ENCODE peak calls at places on chromosomes 11 and 22, in nine cellular contexts. One of them, this sample, is unnamed.

GRCh38 chr11:46369458-46370152 is 11.9 kb upstream of the MDK start:
- DNase-seq in body of pancreas: peak; percentile 51
- DNase-seq in PC-3: peak; percentile 66
- DNase-seq in uterus: peak; percentile 55
- DNase-seq in colonic mucosa: peak; percentile 52
- DNase-seq in right lobe of liver: peak; percentile 42
- DNase-seq in spleen: peak; percentile 88
- DNase-seq in heart left ventricle: no peak
- DNase-seq in stomach: peak; percentile 67
- DNase-seq in this sample: no peak

GRCh38 chr11:115607621-115608191 is 103.5 kb upstream of the CADM1 start:
- DNase-seq in body of pancreas: no peak
- DNase-seq in PC-3: no peak
- DNase-seq in uterus: no peak
- DNase-seq in colonic mucosa: no peak
- DNase-seq in right lobe of liver: no peak
- DNase-seq in spleen: no peak
- DNase-seq in heart left ventricle: peak; percentile 69
- DNase-seq in stomach: no peak
- DNase-seq in this sample: no peak

GRCh38 chr11:20259506-20259905 is 99.2 kb upstream of the DBX1 start:
- DNase-seq in body of pancreas: no peak
- DNase-seq in PC-3: no peak
- DNase-seq in uterus: no peak
- DNase-seq in colonic mucosa: no peak
- DNase-seq in right lobe of liver: no peak
- DNase-seq in spleen: no peak
- DNase-seq in heart left ventricle: no peak
- DNase-seq in stomach: no peak
- DNase-seq in this sample: no peak

GRCh38 chr11:81174646-81175330 is 1558.9 kb downstream of the FAM181B start:
- DNase-seq in body of pancreas: no peak
- DNase-seq in PC-3: no peak
- DNase-seq in uterus: no peak
- DNase-seq in colonic mucosa: no peak
- DNase-seq in right lobe of liver: no peak
- DNase-seq in spleen: no peak
- DNase-seq in heart left ventricle: no peak
- DNase-seq in stomach: no peak
- DNase-seq in this sample: no peak

GRCh38 chr11:119509277-119509841 is 86.4 kb upstream of the THY1 start:
- DNase-seq in body of pancreas: no peak
- DNase-seq in PC-3: no peak
- DNase-seq in uterus: no peak
- DNase-seq in colonic mucosa: no peak
- DNase-seq in right lobe of liver: no peak
- DNase-seq in spleen: no peak
- DNase-seq in heart left ventricle: no peak
- DNase-seq in stomach: no peak
- DNase-seq in this sample: no peak

GRCh38 chr22:24975813-24976341 is 23.4 kb downstream of the KIAA1671 start:
- DNase-seq in body of pancreas: no peak
- DNase-seq in PC-3: no peak
- DNase-seq in uterus: peak; percentile 29
- DNase-seq in colonic mucosa: no peak
- DNase-seq in right lobe of liver: no peak
- DNase-seq in spleen: no peak
- DNase-seq in heart left ventricle: peak; percentile 40
- DNase-seq in stomach: no peak
- DNase-seq in this sample: peak; percentile 86

GRCh38 chr11:70582886-70583641 is 184.7 kb downstream of the CTTN start:
- DNase-seq in body of pancreas: no peak
- DNase-seq in PC-3: no peak
- DNase-seq in uterus: no peak
- DNase-seq in colonic mucosa: no peak
- DNase-seq in right lobe of liver: no peak
- DNase-seq in spleen: peak; percentile 63
- DNase-seq in heart left ventricle: no peak
- DNase-seq in stomach: no peak
- DNase-seq in this sample: no peak

GRCh38 chr11:597166-597725 is 18.5 kb downstream of the IRF7 start:
- DNase-seq in body of pancreas: no peak
- DNase-seq in PC-3: no peak
- DNase-seq in uterus: no peak
- DNase-seq in colonic mucosa: no peak
- DNase-seq in right lobe of liver: no peak
- DNase-seq in spleen: no peak
- DNase-seq in heart left ventricle: no peak
- DNase-seq in stomach: no peak
- DNase-seq in this sample: no peak

GRCh38 chr11:9577551-9577950 is 4.1 kb downstream of the WEE1 start:
- DNase-seq in body of pancreas: no peak
- DNase-seq in PC-3: no peak
- DNase-seq in uterus: no peak
- DNase-seq in colonic mucosa: no peak
- DNase-seq in right lobe of liver: no peak
- DNase-seq in spleen: no peak
- DNase-seq in heart left ventricle: no peak
- DNase-seq in stomach: no peak
- DNase-seq in this sample: no peak

GRCh38 chr22:23192133-23192532 is 11.8 kb downstream of the BCR start:
- DNase-seq in body of pancreas: peak; percentile 38
- DNase-seq in PC-3: no peak
- DNase-seq in uterus: no peak
- DNase-seq in colonic mucosa: no peak
- DNase-seq in right lobe of liver: no peak
- DNase-seq in spleen: no peak
- DNase-seq in heart left ventricle: no peak
- DNase-seq in stomach: peak; percentile 77
- DNase-seq in this sample: no peak

GRCh38 chr22:41976070-41976901 is 7.0 kb downstream of the SEPTIN3 start:
- DNase-seq in body of pancreas: peak; percentile 37
- DNase-seq in PC-3: no peak
- DNase-seq in uterus: no peak
- DNase-seq in colonic mucosa: peak; percentile 38
- DNase-seq in right lobe of liver: peak; percentile 53
- DNase-seq in spleen: peak; percentile 86
- DNase-seq in heart left ventricle: peak; percentile 27
- DNase-seq in stomach: peak; percentile 61
- DNase-seq in this sample: no peak

GRCh38 chr11:87036756-87037449 is 831 bp upstream of the TMEM135 start:
- DNase-seq in body of pancreas: no peak
- DNase-seq in PC-3: peak; percentile 51
- DNase-seq in uterus: no peak
- DNase-seq in colonic mucosa: peak; percentile 51
- DNase-seq in right lobe of liver: peak; percentile 26
- DNase-seq in spleen: no peak
- DNase-seq in heart left ventricle: peak; percentile 21
- DNase-seq in stomach: no peak
- DNase-seq in this sample: no peak

GRCh38 chr11:57751676-57752253 is at the start of gene BTBD18:
- DNase-seq in body of pancreas: peak; percentile 56
- DNase-seq in PC-3: peak; percentile 79
- DNase-seq in uterus: no peak
- DNase-seq in colonic mucosa: peak; percentile 55
- DNase-seq in right lobe of liver: no peak
- DNase-seq in spleen: no peak
- DNase-seq in heart left ventricle: peak; percentile 36
- DNase-seq in stomach: peak; percentile 56
- DNase-seq in this sample: no peak

GRCh38 chr22:45324186-45324775 is 14.5 kb downstream of the FAM118A start:
- DNase-seq in body of pancreas: no peak
- DNase-seq in PC-3: no peak
- DNase-seq in uterus: no peak
- DNase-seq in colonic mucosa: no peak
- DNase-seq in right lobe of liver: no peak
- DNase-seq in spleen: peak; percentile 45
- DNase-seq in heart left ventricle: no peak
- DNase-seq in stomach: no peak
- DNase-seq in this sample: no peak

GRCh38 chr11:48148749-48149148 is 67.9 kb upstream of the OR4B1 start:
- DNase-seq in body of pancreas: no peak
- DNase-seq in PC-3: peak; percentile 44
- DNase-seq in uterus: no peak
- DNase-seq in colonic mucosa: no peak
- DNase-seq in right lobe of liver: no peak
- DNase-seq in spleen: no peak
- DNase-seq in heart left ventricle: no peak
- DNase-seq in stomach: no peak
- DNase-seq in this sample: no peak

GRCh38 chr11:13889566-13890214 is 72.8 kb upstream of the SPON1 start:
- DNase-seq in body of pancreas: no peak
- DNase-seq in PC-3: peak; percentile 12
- DNase-seq in uterus: no peak
- DNase-seq in colonic mucosa: no peak
- DNase-seq in right lobe of liver: no peak
- DNase-seq in spleen: no peak
- DNase-seq in heart left ventricle: no peak
- DNase-seq in stomach: no peak
- DNase-seq in this sample: no peak

GRCh38 chr11:77411238-77411637 is 62.7 kb downstream of the PAK1 start:
- DNase-seq in body of pancreas: no peak
- DNase-seq in PC-3: no peak
- DNase-seq in uterus: peak; percentile 18
- DNase-seq in colonic mucosa: peak; percentile 41
- DNase-seq in right lobe of liver: no peak
- DNase-seq in spleen: peak; percentile 88
- DNase-seq in heart left ventricle: peak; percentile 32
- DNase-seq in stomach: no peak
- DNase-seq in this sample: no peak

GRCh38 chr11:1502971-1503707 is 16.6 kb upstream of the MOB2 start:
- DNase-seq in body of pancreas: no peak
- DNase-seq in PC-3: no peak
- DNase-seq in uterus: no peak
- DNase-seq in colonic mucosa: no peak
- DNase-seq in right lobe of liver: peak; percentile 14
- DNase-seq in spleen: no peak
- DNase-seq in heart left ventricle: peak; percentile 51
- DNase-seq in stomach: peak; percentile 45
- DNase-seq in this sample: no peak

GRCh38 chr11:36385121-36385530 is 89.0 kb downstream of the PRR5L start:
- DNase-seq in body of pancreas: no peak
- DNase-seq in PC-3: peak; percentile 70
- DNase-seq in uterus: no peak
- DNase-seq in colonic mucosa: no peak
- DNase-seq in right lobe of liver: no peak
- DNase-seq in spleen: no peak
- DNase-seq in heart left ventricle: no peak
- DNase-seq in stomach: no peak
- DNase-seq in this sample: no peak

GRCh38 chr22:29979645-29980303 is 96.8 kb downstream of the MTMR3 start:
- DNase-seq in body of pancreas: no peak
- DNase-seq in PC-3: no peak
- DNase-seq in uterus: no peak
- DNase-seq in colonic mucosa: no peak
- DNase-seq in right lobe of liver: no peak
- DNase-seq in spleen: no peak
- DNase-seq in heart left ventricle: no peak
- DNase-seq in stomach: no peak
- DNase-seq in this sample: no peak

DNA sequence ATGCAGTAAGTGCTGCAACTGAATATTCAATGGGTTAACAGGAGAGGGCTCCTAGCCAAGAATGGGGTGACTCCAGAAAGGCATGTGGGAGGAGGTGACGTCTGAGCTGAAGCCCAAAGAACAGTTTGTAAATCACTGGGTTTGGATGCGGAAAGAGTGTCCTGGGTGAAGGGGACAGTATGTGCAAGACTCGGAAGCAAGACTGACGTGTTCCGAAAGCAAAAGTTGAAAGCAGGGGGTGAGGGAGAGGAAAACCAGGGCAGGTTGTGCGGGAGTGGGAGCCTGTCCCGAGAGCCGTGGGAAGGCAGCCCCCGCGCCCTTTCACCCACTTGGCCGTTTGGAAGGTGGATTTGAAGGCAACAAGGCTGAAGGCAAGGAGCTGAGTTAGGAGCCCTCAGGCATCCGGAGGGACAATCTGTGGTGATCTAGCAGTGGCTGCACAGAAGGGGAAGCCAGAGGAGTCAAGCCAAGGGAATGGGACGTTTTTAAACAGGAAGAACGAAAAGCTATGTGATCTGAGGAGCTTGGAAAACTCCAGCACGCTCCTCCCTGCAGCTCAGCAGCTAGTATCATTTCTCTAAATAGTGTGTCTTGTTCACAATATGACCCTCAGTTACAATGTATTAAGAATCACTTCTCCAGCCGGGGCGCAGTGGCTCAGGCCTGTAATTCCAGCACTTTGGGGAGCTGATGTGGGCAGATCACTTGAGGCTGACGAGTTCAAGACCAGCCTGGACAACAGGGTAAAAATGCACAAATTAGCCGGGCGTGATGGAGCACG is 7.7 kb downstream of the SLC25A18 start:
- DNase-seq in body of pancreas: peak; percentile 52
- DNase-seq in PC-3: no peak
- DNase-seq in uterus: peak; percentile 89
- DNase-seq in colonic mucosa: peak; percentile 30
- DNase-seq in right lobe of liver: peak; percentile 63
- DNase-seq in spleen: peak; percentile 29
- DNase-seq in heart left ventricle: peak; percentile 79
- DNase-seq in stomach: peak; percentile 67
- DNase-seq in this sample: peak; percentile 97
- H3K27ac ChIP-seq in body of pancreas: peak overlapping the region; percentile 9
- H3K27ac ChIP-seq in PC-3: no peak overlapping the region
- H3K27ac ChIP-seq in uterus: peak overlapping the region; percentile 87
- H3K27ac ChIP-seq in colonic mucosa: peak overlapping the region; percentile 37
- H3K27ac ChIP-seq in right lobe of liver: peak overlapping the region; percentile 91
- H3K27ac ChIP-seq in spleen: peak overlapping the region; percentile 58
- H3K27ac ChIP-seq in heart left ventricle: peak overlapping the region; percentile 85
- H3K27ac ChIP-seq in stomach: peak overlapping the region; percentile 84
- H3K27ac ChIP-seq in this sample: peak overlapping the region; percentile 85

GRCh38 chr11:73528420-73528819 is 69.5 kb downstream of the FAM168A start:
- DNase-seq in body of pancreas: no peak
- DNase-seq in PC-3: no peak
- DNase-seq in uterus: no peak
- DNase-seq in colonic mucosa: no peak
- DNase-seq in right lobe of liver: no peak
- DNase-seq in spleen: no peak
- DNase-seq in heart left ventricle: no peak
- DNase-seq in stomach: no peak
- DNase-seq in this sample: no peak
- H3K4me3 ChIP-seq in body of pancreas: no peak overlapping the region
- H3K4me3 ChIP-seq in PC-3: no peak overlapping the region
- H3K4me3 ChIP-seq in uterus: no peak overlapping the region
- H3K4me3 ChIP-seq in colonic mucosa: no peak overlapping the region
- H3K4me3 ChIP-seq in right lobe of liver: peak overlapping the region; percentile 9
- H3K4me3 ChIP-seq in spleen: no peak overlapping the region
- H3K4me3 ChIP-seq in heart left ventricle: peak overlapping the region; percentile 39
- H3K4me3 ChIP-seq in stomach: peak overlapping the region; percentile 33
- H3K4me3 ChIP-seq in this sample: peak overlapping the region; percentile 59

GRCh38 chr11:123561046-123561781 is 93.2 kb downstream of the SCN3B start:
- DNase-seq in body of pancreas: peak; percentile 54
- DNase-seq in PC-3: no peak
- DNase-seq in uterus: peak; percentile 65
- DNase-seq in colonic mucosa: no peak
- DNase-seq in right lobe of liver: no peak
- DNase-seq in spleen: no peak
- DNase-seq in heart left ventricle: peak; percentile 41
- DNase-seq in stomach: peak; percentile 49
- DNase-seq in this sample: no peak
- TF ChIP-seq CTCF in body of pancreas: peak; percentile 48
- TF ChIP-seq CTCF in PC-3: peak; percentile 40
- TF ChIP-seq CTCF in uterus: no peak
- TF ChIP-seq CTCF in colonic mucosa: no peak
- TF ChIP-seq CTCF in right lobe of liver: no peak
- TF ChIP-seq CTCF in spleen: no peak
- TF ChIP-seq CTCF in heart left ventricle: peak; percentile 35
- TF ChIP-seq CTCF in stomach: peak; percentile 12
- TF ChIP-seq CTCF in this sample: no peak

GRCh38 chr11:7894251-7894650 is 36.8 kb downstream of the OR10A6 start:
- DNase-seq in body of pancreas: peak; percentile 37
- DNase-seq in PC-3: no peak
- DNase-seq in uterus: no peak
- DNase-seq in colonic mucosa: peak; percentile 60
- DNase-seq in right lobe of liver: no peak
- DNase-seq in spleen: no peak
- DNase-seq in heart left ventricle: no peak
- DNase-seq in stomach: no peak
- DNase-seq in this sample: no peak
- H3K27ac ChIP-seq in body of pancreas: peak overlapping the region; percentile 56
- H3K27ac ChIP-seq in PC-3: no peak overlapping the region
- H3K27ac ChIP-seq in uterus: no peak overlapping the region
- H3K27ac ChIP-seq in colonic mucosa: peak overlapping the region; percentile 64
- H3K27ac ChIP-seq in right lobe of liver: peak overlapping the region; percentile 93
- H3K27ac ChIP-seq in spleen: no peak overlapping the region
- H3K27ac ChIP-seq in heart left ventricle: no peak overlapping the region
- H3K27ac ChIP-seq in stomach: no peak overlapping the region
- H3K27ac ChIP-seq in this sample: no peak overlapping the region